ENCODE peak calls at places on chromosomes 16 and 17, in five cellular contexts. One of them, this sample, is unnamed.

GRCh38 chr16:17832738-17833137 is 362.0 kb upstream of the XYLT1 start:
- DNase-seq in activated CD4-positive, alpha-beta memory T cell treated with anti-CD3 and anti-CD28 coated beads for 36 hours: no peak
- DNase-seq in cardiac septum: no peak
- DNase-seq in NCI-H1694 treated with DMSO at 0.1 percent for 48 hours: no peak
- DNase-seq in fibroblast of lung: no peak
- DNase-seq in this sample: peak; percentile 36

GRCh38 chr17:75738218-75738802 is 17.1 kb downstream of the ITGB4 start:
- DNase-seq in activated CD4-positive, alpha-beta memory T cell treated with anti-CD3 and anti-CD28 coated beads for 36 hours: peak; percentile 70
- DNase-seq in fibroblast of lung: no peak
- DNase-seq in NCI-H1694 treated with DMSO at 0.1 percent for 48 hours: no peak
- DNase-seq in cardiac septum: peak; percentile 91
- DNase-seq in this sample: no peak

GRCh38 chr16:58000706-58001676 is at the start of gene USB1:
- DNase-seq in cardiac septum: peak; percentile 95
- DNase-seq in NCI-H1694 treated with DMSO at 0.1 percent for 48 hours: peak; percentile 61
- DNase-seq in activated CD4-positive, alpha-beta memory T cell treated with anti-CD3 and anti-CD28 coated beads for 36 hours: peak; percentile 87
- DNase-seq in fibroblast of lung: peak; percentile 77
- DNase-seq in this sample: peak; percentile 88

GRCh38 chr17:15513058-15513858 is 45.8 kb upstream of the CDRT4 start:
- DNase-seq in NCI-H1694 treated with DMSO at 0.1 percent for 48 hours: no peak
- DNase-seq in activated CD4-positive, alpha-beta memory T cell treated with anti-CD3 and anti-CD28 coated beads for 36 hours: no peak
- DNase-seq in fibroblast of lung: peak; percentile 82
- DNase-seq in cardiac septum: no peak
- DNase-seq in this sample: no peak

GRCh38 chr17:80237386-80237785 is 17.2 kb downstream of the SLC26A11 start:
- DNase-seq in cardiac septum: no peak
- DNase-seq in fibroblast of lung: no peak
- DNase-seq in activated CD4-positive, alpha-beta memory T cell treated with anti-CD3 and anti-CD28 coated beads for 36 hours: no peak
- DNase-seq in NCI-H1694 treated with DMSO at 0.1 percent for 48 hours: no peak
- DNase-seq in this sample: no peak

GRCh38 chr17:6374761-6375312 is 60.1 kb downstream of the AIPL1 start:
- DNase-seq in fibroblast of lung: peak; percentile 90
- DNase-seq in cardiac septum: no peak
- DNase-seq in NCI-H1694 treated with DMSO at 0.1 percent for 48 hours: no peak
- DNase-seq in activated CD4-positive, alpha-beta memory T cell treated with anti-CD3 and anti-CD28 coated beads for 36 hours: peak; percentile 88
- DNase-seq in this sample: peak; percentile 84

GRCh38 chr16:29148867-29149272 is 164.0 kb downstream of the LAT start:
- DNase-seq in NCI-H1694 treated with DMSO at 0.1 percent for 48 hours: no peak
- DNase-seq in fibroblast of lung: no peak
- DNase-seq in cardiac septum: peak; percentile 91
- DNase-seq in activated CD4-positive, alpha-beta memory T cell treated with anti-CD3 and anti-CD28 coated beads for 36 hours: peak; percentile 81
- DNase-seq in this sample: no peak

GRCh38 chr17:75897076-75898019 is 597 bp upstream of the TRIM65 start:
- DNase-seq in NCI-H1694 treated with DMSO at 0.1 percent for 48 hours: no peak
- DNase-seq in fibroblast of lung: no peak
- DNase-seq in activated CD4-positive, alpha-beta memory T cell treated with anti-CD3 and anti-CD28 coated beads for 36 hours: no peak
- DNase-seq in cardiac septum: no peak
- DNase-seq in this sample: no peak

GRCh38 chr17:2027528-2028233 is 2.3 kb upstream of the DPH1 start:
- DNase-seq in fibroblast of lung: peak; percentile 60
- DNase-seq in cardiac septum: no peak
- DNase-seq in NCI-H1694 treated with DMSO at 0.1 percent for 48 hours: no peak
- DNase-seq in activated CD4-positive, alpha-beta memory T cell treated with anti-CD3 and anti-CD28 coated beads for 36 hours: peak; percentile 14
- DNase-seq in this sample: no peak

GRCh38 chr17:55717898-55718735 is 4.5 kb downstream of the TMEM100 start:
- DNase-seq in fibroblast of lung: peak; percentile 58
- DNase-seq in cardiac septum: peak; percentile 81
- DNase-seq in activated CD4-positive, alpha-beta memory T cell treated with anti-CD3 and anti-CD28 coated beads for 36 hours: peak; percentile 74
- DNase-seq in NCI-H1694 treated with DMSO at 0.1 percent for 48 hours: peak; percentile 63
- DNase-seq in this sample: peak; percentile 24

GRCh38 chr17:45888392-45888791 is 6.0 kb upstream of the MAPT start:
- DNase-seq in fibroblast of lung: no peak
- DNase-seq in activated CD4-positive, alpha-beta memory T cell treated with anti-CD3 and anti-CD28 coated beads for 36 hours: no peak
- DNase-seq in NCI-H1694 treated with DMSO at 0.1 percent for 48 hours: no peak
- DNase-seq in cardiac septum: no peak
- DNase-seq in this sample: no peak

GRCh38 chr16:84065536-84066132 is 23.0 kb upstream of the SLC38A8 start:
- DNase-seq in cardiac septum: no peak
- DNase-seq in activated CD4-positive, alpha-beta memory T cell treated with anti-CD3 and anti-CD28 coated beads for 36 hours: peak; percentile 50
- DNase-seq in fibroblast of lung: peak; percentile 44
- DNase-seq in NCI-H1694 treated with DMSO at 0.1 percent for 48 hours: peak; percentile 43
- DNase-seq in this sample: peak; percentile 40

GRCh38 chr17:33291248-33292183 is 1.6 kb downstream of the ASIC2 start:
- DNase-seq in NCI-H1694 treated with DMSO at 0.1 percent for 48 hours: no peak
- DNase-seq in cardiac septum: no peak
- DNase-seq in fibroblast of lung: peak; percentile 75
- DNase-seq in activated CD4-positive, alpha-beta memory T cell treated with anti-CD3 and anti-CD28 coated beads for 36 hours: no peak
- DNase-seq in this sample: peak; percentile 13

GRCh38 chr17:49523706-49524472 is 28.8 kb downstream of the NGFR start:
- DNase-seq in NCI-H1694 treated with DMSO at 0.1 percent for 48 hours: peak; percentile 95
- DNase-seq in activated CD4-positive, alpha-beta memory T cell treated with anti-CD3 and anti-CD28 coated beads for 36 hours: peak; percentile 77
- DNase-seq in cardiac septum: peak; percentile 77
- DNase-seq in fibroblast of lung: no peak
- DNase-seq in this sample: peak; percentile 98

GRCh38 chr17:39634384-39634871 is 2.5 kb upstream of the STARD3 start:
- DNase-seq in fibroblast of lung: no peak
- DNase-seq in cardiac septum: no peak
- DNase-seq in NCI-H1694 treated with DMSO at 0.1 percent for 48 hours: peak; percentile 67
- DNase-seq in activated CD4-positive, alpha-beta memory T cell treated with anti-CD3 and anti-CD28 coated beads for 36 hours: no peak
- DNase-seq in this sample: peak; percentile 58

GRCh38 chr16:54342001-54342776 is 55.6 kb upstream of the IRX3 start:
- DNase-seq in fibroblast of lung: peak; percentile 16
- DNase-seq in activated CD4-positive, alpha-beta memory T cell treated with anti-CD3 and anti-CD28 coated beads for 36 hours: no peak
- DNase-seq in cardiac septum: peak; percentile 50
- DNase-seq in NCI-H1694 treated with DMSO at 0.1 percent for 48 hours: no peak
- DNase-seq in this sample: peak; percentile 38

GRCh38 chr16:30570621-30571443 is 682 bp downstream of the ZNF688 start:
- DNase-seq in NCI-H1694 treated with DMSO at 0.1 percent for 48 hours: no peak
- DNase-seq in fibroblast of lung: peak; percentile 20
- DNase-seq in activated CD4-positive, alpha-beta memory T cell treated with anti-CD3 and anti-CD28 coated beads for 36 hours: no peak
- DNase-seq in cardiac septum: no peak
- DNase-seq in this sample: no peak

GRCh38 chr16:49921791-49922456 is 66.0 kb upstream of the ZNF423 start:
- DNase-seq in cardiac septum: peak; percentile 76
- DNase-seq in NCI-H1694 treated with DMSO at 0.1 percent for 48 hours: peak; percentile 60
- DNase-seq in activated CD4-positive, alpha-beta memory T cell treated with anti-CD3 and anti-CD28 coated beads for 36 hours: peak; percentile 55
- DNase-seq in fibroblast of lung: peak; percentile 44
- DNase-seq in this sample: peak; percentile 46

GRCh38 chr17:67244621-67245072 is 349 bp downstream of the HELZ start:
- DNase-seq in NCI-H1694 treated with DMSO at 0.1 percent for 48 hours: no peak
- DNase-seq in fibroblast of lung: no peak
- DNase-seq in activated CD4-positive, alpha-beta memory T cell treated with anti-CD3 and anti-CD28 coated beads for 36 hours: no peak
- DNase-seq in cardiac septum: no peak
- DNase-seq in this sample: no peak

GRCh38 chr16:66616592-66616991 is 12.1 kb downstream of the CMTM3 start:
- DNase-seq in activated CD4-positive, alpha-beta memory T cell treated with anti-CD3 and anti-CD28 coated beads for 36 hours: no peak
- DNase-seq in fibroblast of lung: peak; percentile 63
- DNase-seq in cardiac septum: no peak
- DNase-seq in NCI-H1694 treated with DMSO at 0.1 percent for 48 hours: no peak
- DNase-seq in this sample: no peak

GRCh38 chr16:53282975-53283946 is 151.0 kb upstream of the RBL2 start:
- DNase-seq in activated CD4-positive, alpha-beta memory T cell treated with anti-CD3 and anti-CD28 coated beads for 36 hours: no peak
- DNase-seq in fibroblast of lung: peak; percentile 32
- DNase-seq in NCI-H1694 treated with DMSO at 0.1 percent for 48 hours: peak; percentile 23
- DNase-seq in cardiac septum: no peak
- DNase-seq in this sample: peak; percentile 42

GRCh38 chr17:50102164-50102991 is 7.2 kb downstream of the PDK2 start:
- DNase-seq in cardiac septum: peak; percentile 92
- DNase-seq in NCI-H1694 treated with DMSO at 0.1 percent for 48 hours: no peak
- DNase-seq in fibroblast of lung: no peak
- DNase-seq in activated CD4-positive, alpha-beta memory T cell treated with anti-CD3 and anti-CD28 coated beads for 36 hours: no peak
- DNase-seq in this sample: no peak

GRCh38 chr17:80408872-80409271 is 6.1 kb upstream of the ENDOV start:
- DNase-seq in activated CD4-positive, alpha-beta memory T cell treated with anti-CD3 and anti-CD28 coated beads for 36 hours: peak; percentile 33
- DNase-seq in cardiac septum: no peak
- DNase-seq in fibroblast of lung: no peak
- DNase-seq in NCI-H1694 treated with DMSO at 0.1 percent for 48 hours: no peak
- DNase-seq in this sample: no peak

GRCh38 chr16:80384862-80385261 is 155.9 kb upstream of the DYNLRB2 start:
- DNase-seq in fibroblast of lung: no peak
- DNase-seq in NCI-H1694 treated with DMSO at 0.1 percent for 48 hours: no peak
- DNase-seq in activated CD4-positive, alpha-beta memory T cell treated with anti-CD3 and anti-CD28 coated beads for 36 hours: no peak
- DNase-seq in cardiac septum: no peak
- DNase-seq in this sample: no peak

GRCh38 chr17:9402590-9403199 is 172.9 kb downstream of the STX8 start:
- DNase-seq in NCI-H1694 treated with DMSO at 0.1 percent for 48 hours: peak; percentile 12
- DNase-seq in fibroblast of lung: no peak
- DNase-seq in activated CD4-positive, alpha-beta memory T cell treated with anti-CD3 and anti-CD28 coated beads for 36 hours: peak; percentile 48
- DNase-seq in cardiac septum: no peak
- DNase-seq in this sample: no peak

GRCh38 chr17:83073389-83074063 is 5.9 kb upstream of the METRNL start:
- DNase-seq in fibroblast of lung: peak; percentile 58
- DNase-seq in cardiac septum: no peak
- DNase-seq in NCI-H1694 treated with DMSO at 0.1 percent for 48 hours: no peak
- DNase-seq in activated CD4-positive, alpha-beta memory T cell treated with anti-CD3 and anti-CD28 coated beads for 36 hours: peak; percentile 36
- DNase-seq in this sample: peak; percentile 73

GRCh38 chr17:29102741-29103181 is 59.8 kb downstream of the PIPOX start:
- DNase-seq in NCI-H1694 treated with DMSO at 0.1 percent for 48 hours: no peak
- DNase-seq in fibroblast of lung: peak; percentile 27
- DNase-seq in activated CD4-positive, alpha-beta memory T cell treated with anti-CD3 and anti-CD28 coated beads for 36 hours: no peak
- DNase-seq in cardiac septum: no peak
- DNase-seq in this sample: peak; percentile 50

GRCh38 chr16:21990381-21990944 is 10.5 kb downstream of the PDZD9 start:
- DNase-seq in activated CD4-positive, alpha-beta memory T cell treated with anti-CD3 and anti-CD28 coated beads for 36 hours: no peak
- DNase-seq in fibroblast of lung: no peak
- DNase-seq in NCI-H1694 treated with DMSO at 0.1 percent for 48 hours: no peak
- DNase-seq in cardiac septum: no peak
- DNase-seq in this sample: no peak

GRCh38 chr16:58196898-58197313 is 1.0 kb downstream of the CSNK2A2 start:
- DNase-seq in cardiac septum: no peak
- DNase-seq in fibroblast of lung: peak; percentile 55
- DNase-seq in activated CD4-positive, alpha-beta memory T cell treated with anti-CD3 and anti-CD28 coated beads for 36 hours: no peak
- DNase-seq in NCI-H1694 treated with DMSO at 0.1 percent for 48 hours: no peak
- DNase-seq in this sample: peak; percentile 12

GRCh38 chr16:1825864-1826690 is 548 bp downstream of the HAGH start:
- DNase-seq in activated CD4-positive, alpha-beta memory T cell treated with anti-CD3 and anti-CD28 coated beads for 36 hours: peak; percentile 79
- DNase-seq in fibroblast of lung: peak; percentile 58
- DNase-seq in NCI-H1694 treated with DMSO at 0.1 percent for 48 hours: no peak
- DNase-seq in cardiac septum: peak; percentile 86
- DNase-seq in this sample: no peak

GRCh38 chr17:61795546-61795945 is 67.8 kb downstream of the BRIP1 start:
- DNase-seq in cardiac septum: no peak
- DNase-seq in NCI-H1694 treated with DMSO at 0.1 percent for 48 hours: no peak
- DNase-seq in activated CD4-positive, alpha-beta memory T cell treated with anti-CD3 and anti-CD28 coated beads for 36 hours: no peak
- DNase-seq in fibroblast of lung: no peak
- DNase-seq in this sample: no peak

GRCh38 chr16:84932691-84933090 is 78.6 kb downstream of the ZDHHC7 start:
- DNase-seq in activated CD4-positive, alpha-beta memory T cell treated with anti-CD3 and anti-CD28 coated beads for 36 hours: no peak
- DNase-seq in NCI-H1694 treated with DMSO at 0.1 percent for 48 hours: peak; percentile 32
- DNase-seq in cardiac septum: no peak
- DNase-seq in fibroblast of lung: no peak
- DNase-seq in this sample: no peak

GRCh38 chr16:85286066-85286712 is 173.9 kb upstream of the CIBAR2 start:
- DNase-seq in activated CD4-positive, alpha-beta memory T cell treated with anti-CD3 and anti-CD28 coated beads for 36 hours: no peak
- DNase-seq in cardiac septum: peak; percentile 84
- DNase-seq in NCI-H1694 treated with DMSO at 0.1 percent for 48 hours: peak; percentile 41
- DNase-seq in fibroblast of lung: peak; percentile 86
- DNase-seq in this sample: no peak

GRCh38 chr16:85800321-85800669 is 800 bp downstream of the COX4I1 start:
- DNase-seq in activated CD4-positive, alpha-beta memory T cell treated with anti-CD3 and anti-CD28 coated beads for 36 hours: no peak
- DNase-seq in fibroblast of lung: no peak
- DNase-seq in NCI-H1694 treated with DMSO at 0.1 percent for 48 hours: no peak
- DNase-seq in cardiac septum: no peak
- DNase-seq in this sample: no peak

This sample was measured in RWPE1.